ENCODE peak calls at places on chromosomes 2 and 18, in four cellular contexts. M is H7; A is stimulated activated CD4-positive, alpha-beta T cell treated with anti-CD3 and anti-CD28 coated beads, Interleukin-4, amount 100 ng/mL, for 24 hours; O is body of pancreas. K is an unnamed sample.

GRCh38 chr2:240455719-240456606 is 20.5 kb downstream of the GPC1 start:
- DNase-seq in M (peak), A (no peak), O (no peak), K (peak)

GRCh38 chr2:143974262-143974661 is 545.7 kb downstream of the ZEB2 start:
- DNase-seq in M (no peak), A (no peak), O (no peak), K (no peak)

GRCh38 chr2:205024822-205025518 is 479.7 kb downstream of the PARD3B start:
- DNase-seq in M (no peak), A (peak), O (peak), K (peak)

GRCh38 chr2:151302879-151303278 is 13.4 kb upstream of the NMI start:
- DNase-seq in M (no peak), A (no peak), O (no peak), K (no peak)

GRCh38 chr2:237892936-237893595 is 33.6 kb downstream of the RAMP1 start:
- DNase-seq in M (no peak), A (no peak), O (no peak), K (no peak)

GRCh38 chr18:35862115-35862640 is 110.3 kb upstream of the RMP24 start:
- DNase-seq in M (no peak), A (no peak), O (no peak), K (no peak)

GRCh38 chr2:62404948-62405347 is 101.0 kb downstream of the TMEM17 start:
- DNase-seq in M (no peak), A (no peak), O (no peak), K (no peak)

GRCh38 chr2:98768765-98769476 is 38.0 kb upstream of the MGAT4A start:
- DNase-seq in M (no peak), A (no peak), O (peak), K (no peak)

GRCh38 chr2:29238497-29238896 is 123.3 kb downstream of the CLIP4 start:
- DNase-seq in M (peak), A (no peak), O (peak), K (peak)

GRCh38 chr2:199410130-199410529 is 47.6 kb downstream of the SATB2 start:
- DNase-seq in M (no peak), A (no peak), O (no peak), K (no peak)